ENCODE peak calls at places on chromosomes 16 and 17, in ten cellular contexts. K is heart left ventricle, A is HT-29, U is NCI-H1092 treated with DMSO at 0.1 percent for 48 hours, Z is T-helper 1 cell, S is neural crest cell, N is osteocyte, H is left kidney, T is ELF-1, C is Daoy. F is an unnamed sample.

GRCh38 chr16:49754495-49755290 is 101.2 kb downstream of the ZNF423 start:
- DNase-seq in Z (no peak), H (peak; percentile 56), U (no peak), N (no peak), C (peak; percentile 71), A (no peak), S (no peak), T (peak; percentile 78), K (peak; percentile 55), F (peak; percentile 95)

GRCh38 chr17:4837471-4838305 is 4.5 kb downstream of the MINK1 start:
- DNase-seq in C (no peak), U (no peak), Z (no peak), K (no peak), A (no peak), T (peak; percentile 25), N (no peak), H (no peak), S (no peak), F (no peak)

GRCh38 chr16:86303787-86304685 is 206.3 kb upstream of the FOXF1 start:
- DNase-seq in Z (no peak), A (no peak), S (no peak), U (no peak), C (no peak), H (peak; percentile 70), T (no peak), N (no peak), K (no peak), F (no peak)

GRCh38 chr17:27586203-27586701 is 44.7 kb upstream of the LGALS9 start:
- DNase-seq in U (no peak), N (no peak), H (no peak), Z (no peak), C (peak; percentile 58), K (no peak), S (no peak), A (no peak), T (no peak), F (no peak)

GRCh38 chr17:9050801-9051401 is 29.6 kb downstream of the NTN1 start:
- DNase-seq in C (peak; percentile 76), Z (no peak), K (no peak), U (no peak), N (no peak), S (no peak), T (peak; percentile 87), H (no peak), A (no peak), F (peak; percentile 89)

GRCh38 chr17:20095366-20096080 is 86.4 kb downstream of the SPECC1 start:
- DNase-seq in S (peak; percentile 51), U (peak; percentile 48), A (peak; percentile 36), Z (no peak), N (peak; percentile 74), H (peak; percentile 88), T (peak; percentile 66), K (peak; percentile 89), C (peak; percentile 55), F (peak; percentile 81)

GRCh38 chr17:55332296-55333041 is 67.7 kb downstream of the HLF start:
- DNase-seq in T (no peak), Z (no peak), A (peak; percentile 83), C (no peak), N (peak; percentile 38), U (no peak), K (no peak), H (no peak), S (no peak), F (no peak)

GRCh38 chr17:27290916-27291598 is 2.9 kb upstream of the WSB1 start:
- DNase-seq in T (no peak), H (no peak), Z (no peak), U (peak; percentile 52), S (no peak), C (no peak), K (no peak), A (no peak), N (no peak), F (no peak)

GRCh38 chr17:27343972-27344607 is 50.2 kb downstream of the WSB1 start:
- DNase-seq in C (peak; percentile 59), U (no peak), A (no peak), K (no peak), Z (no peak), S (no peak), H (no peak), T (no peak), N (no peak), F (no peak)

GRCh38 chr16:49788936-49789335 is 67.0 kb downstream of the ZNF423 start:
- DNase-seq in Z (no peak), N (no peak), H (no peak), A (no peak), K (no peak), T (no peak), C (no peak), S (no peak), U (no peak), F (no peak)

GRCh38 chr16:27285676-27286196 is 17.2 kb upstream of the NSMCE1 start:
- DNase-seq in S (no peak), A (no peak), U (no peak), H (no peak), K (peak; percentile 37), N (no peak), Z (no peak), T (no peak), C (no peak), F (no peak)

GRCh38 chr17:17108681-17109049 is 66.4 kb downstream of the MPRIP start:
- DNase-seq in A (peak; percentile 60), N (no peak), S (no peak), H (no peak), U (no peak), C (no peak), Z (no peak), T (no peak), K (no peak), F (no peak)

GRCh38 chr17:32240745-32241144 is 24.9 kb upstream of the RHBDL3 start:
- DNase-seq in H (peak; percentile 78), C (peak; percentile 27), Z (no peak), A (peak; percentile 16), K (peak; percentile 85), U (peak; percentile 11), N (no peak), S (no peak), T (peak; percentile 50), F (peak; percentile 62)

GRCh38 chr17:42608692-42609181 is 437 bp downstream of the RETREG3 start:
- DNase-seq in K (no peak), N (no peak), U (no peak), T (no peak), C (no peak), A (no peak), H (no peak), S (peak; percentile 14), Z (no peak), F (no peak)

GRCh38 chr17:39016193-39017153 is 49.3 kb upstream of the FBXO47 start:
- DNase-seq in N (no peak), K (no peak), T (no peak), Z (no peak), U (no peak), S (no peak), A (no peak), H (no peak), C (no peak), F (no peak)

GRCh38 chr17:50935201-50936124 is 69.3 kb upstream of the TOB1 start:
- DNase-seq in S (no peak), Z (no peak), U (peak; percentile 27), N (no peak), K (peak; percentile 67), H (no peak), A (peak; percentile 85), T (no peak), C (peak; percentile 77), F (no peak)

GRCh38 chr16:15836074-15836473 is 20.8 kb downstream of the MYH11 start:
- DNase-seq in K (no peak), C (no peak), Z (no peak), T (no peak), N (no peak), H (no peak), A (no peak), U (no peak), S (no peak), F (no peak)

GRCh38 chr17:44934745-44935105 is 12.8 kb downstream of the KIF18B start:
- DNase-seq in T (no peak), Z (no peak), H (no peak), N (no peak), K (no peak), C (no peak), U (no peak), A (no peak), S (no peak), F (no peak)

GRCh38 chr16:86663691-86664517 is 85.6 kb downstream of the FOXL1 start:
- DNase-seq in N (no peak), A (peak; percentile 46), S (no peak), U (no peak), Z (no peak), H (peak; percentile 43), T (no peak), K (no peak), C (peak; percentile 27), F (no peak)

GRCh38 chr17:49549691-49550678 is 25.7 kb upstream of the NXPH3 start:
- DNase-seq in A (no peak), U (no peak), T (peak; percentile 56), C (no peak), N (no peak), H (peak; percentile 36), K (no peak), S (no peak), Z (no peak), F (no peak)

GRCh38 chr17:49439673-49440571 is 25.2 kb upstream of the PHB1 start:
- DNase-seq in T (no peak), N (no peak), H (peak; percentile 55), S (no peak), C (no peak), Z (no peak), U (no peak), A (no peak), K (no peak), F (no peak)

GRCh38 chr16:54318941-54319340 is 32.4 kb upstream of the IRX3 start:
- DNase-seq in N (no peak), C (peak; percentile 21), S (no peak), T (no peak), K (no peak), A (no peak), H (no peak), Z (no peak), U (no peak), F (no peak)

GRCh38 chr17:77645441-77646430 is 312.8 kb upstream of the TNRC6C start:
- DNase-seq in K (no peak), S (no peak), H (peak; percentile 91), T (peak; percentile 57), C (peak; percentile 62), A (no peak), N (peak; percentile 76), Z (no peak), U (no peak), F (peak; percentile 50)

GRCh38 chr16:8623634-8624033 is 2.1 kb downstream of the METTL22 start:
- DNase-seq in U (no peak), C (peak; percentile 20), H (no peak), A (no peak), S (no peak), K (no peak), T (no peak), Z (no peak), N (no peak), F (peak; percentile 54)

GRCh38 chr16:69179255-69180010 is 7.5 kb upstream of the SNTB2 start:
- DNase-seq in Z (no peak), K (peak; percentile 80), C (peak; percentile 38), T (no peak), A (no peak), U (peak; percentile 77), N (no peak), S (no peak), H (peak; percentile 55), F (no peak)

GRCh38 chr16:78791011-78791410 is 691.6 kb downstream of the WWOX start:
- DNase-seq in N (no peak), A (no peak), H (no peak), T (peak; percentile 24), Z (no peak), K (no peak), U (no peak), S (no peak), C (peak; percentile 51), F (no peak)

GRCh38 chr16:22164482-22164881 is 2.2 kb downstream of the SDR42E2 start:
- DNase-seq in H (no peak), N (no peak), U (no peak), S (no peak), Z (no peak), C (no peak), A (no peak), T (no peak), K (no peak), F (no peak)

GRCh38 chr17:67829331-67829730 is 4.0 kb downstream of the BPTF start:
- DNase-seq in K (no peak), N (no peak), C (no peak), H (peak; percentile 49), S (no peak), Z (no peak), U (no peak), T (no peak), A (no peak), F (peak; percentile 42)

F was measured in mesendoderm.